ENCODE peak calls at places on chromosomes 3 and 15, in four cellular contexts. B is left cardiac atrium, H is neural crest cell, R is NCI-H2029. T is an unnamed sample.

GRCh38 chr15:81725590-81725989 is 320.2 kb downstream of the MEX3B start:
- DNase-seq in B (no peak), H (no peak), R (no peak), T (no peak)

GRCh38 chr3:148866261-148866660 is 1.2 kb downstream of the CPA3 start:
- DNase-seq in B (no peak), H (no peak), R (no peak), T (no peak)

GRCh38 chr3:15512173-15512572 is 9.3 kb downstream of the COLQ start:
- DNase-seq in B (peak; percentile 68), H (no peak), R (peak; percentile 91), T (no peak)

GRCh38 chr15:53447053-53447574 is 312.3 kb downstream of the WDR72 start:
- DNase-seq in B (no peak), H (no peak), R (no peak), T (no peak)

GRCh38 chr15:44710236-44711088 is 661 bp downstream of the PATL2 start:
- DNase-seq in B (peak; percentile 47), H (no peak), R (no peak), T (no peak)

GRCh38 chr15:43553021-43553420 is 35.6 kb downstream of the MAP1A start:
- DNase-seq in B (no peak), H (no peak), R (no peak), T (no peak)

GRCh38 chr15:96340611-96341464 is 10.3 kb downstream of the NR2F2 start:
- DNase-seq in B (no peak), H (peak; percentile 58), R (no peak), T (peak; percentile 64)

GRCh38 chr3:102069211-102069662 is 219.9 kb downstream of the NFKBIZ start:
- DNase-seq in B (no peak), H (no peak), R (no peak), T (no peak)

GRCh38 chr15:64944961-64945360 is 33.3 kb downstream of the ANKDD1A start:
- DNase-seq in B (no peak), H (no peak), R (no peak), T (no peak)

GRCh38 chr3:59106085-59106629 is 56.3 kb upstream of the CFAP20DC start:
- DNase-seq in B (no peak), H (no peak), R (no peak), T (no peak)

GRCh38 chr3:111739241-111739952 is 119.7 kb upstream of the PHLDB2 start:
- DNase-seq in B (no peak), H (no peak), R (peak; percentile 78), T (peak; percentile 36)

GRCh38 chr3:155391583-155391982 is 98.1 kb upstream of the STRIT1 start:
- DNase-seq in B (no peak), H (no peak), R (no peak), T (peak; percentile 49)

GRCh38 chr15:95698230-95698629 is 632.3 kb upstream of the NR2F2 start:
- DNase-seq in B (no peak), H (no peak), R (no peak), T (no peak)

GRCh38 chr3:72223628-72224027 is 438.7 kb upstream of the PROK2 start:
- DNase-seq in B (no peak), H (no peak), R (no peak), T (no peak)

GRCh38 chr15:45645026-45645980 is 10.5 kb downstream of the SQOR start:
- DNase-seq in B (peak; percentile 39), H (no peak), R (no peak), T (no peak)

GRCh38 chr3:105619651-105620050 is 249.2 kb downstream of the CBLB start:
- DNase-seq in B (no peak), H (no peak), R (no peak), T (no peak)

GRCh38 chr15:62569460-62570404 is 404.6 kb upstream of the C2CD4B start:
- DNase-seq in B (peak; percentile 85), H (no peak), R (peak; percentile 89), T (no peak)

GRCh38 chr3:2137651-2138050 is 39.0 kb downstream of the CNTN4 start:
- DNase-seq in B (no peak), H (no peak), R (no peak), T (no peak)

GRCh38 chr3:189249987-189250386 is 78.2 kb downstream of the TPRG1 start:
- DNase-seq in B (no peak), H (no peak), R (no peak), T (no peak)

GRCh38 chr3:119913021-119913420 is 131.1 kb downstream of the NR1I2 start:
- DNase-seq in B (no peak), H (no peak), R (no peak), T (no peak)

GRCh38 chr15:34059476-34059875 is 20.5 kb upstream of the AVEN start:
- DNase-seq in B (no peak), H (no peak), R (no peak), T (no peak)

GRCh38 chr3:21457084-21457483 is 293.9 kb downstream of the ZNF385D start:
- DNase-seq in B (no peak), H (no peak), R (no peak), T (no peak)

GRCh38 chr3:179189764-179190163 is 41.6 kb downstream of the PIK3CA start:
- DNase-seq in B (no peak), H (no peak), R (no peak), T (no peak)

GRCh38 chr3:197371521-197372075 is 73.2 kb upstream of the DLG1 start:
- DNase-seq in B (no peak), H (no peak), R (peak; percentile 82), T (no peak)

GRCh38 chr3:123576119-123576518 is 8.7 kb downstream of the HACD2 start:
- DNase-seq in B (no peak), H (no peak), R (no peak), T (no peak)

GRCh38 chr3:59286791-59287531 is 237.1 kb upstream of the CFAP20DC start:
- DNase-seq in B (peak; percentile 42), H (no peak), R (peak; percentile 30), T (no peak)

GRCh38 chr3:119786409-119786808 is 4.5 kb downstream of the NR1I2 start:
- DNase-seq in B (no peak), H (no peak), R (no peak), T (no peak)

GRCh38 chr3:116963802-116964201 is 254.2 kb downstream of the TUSC7 start:
- DNase-seq in B (no peak), H (no peak), R (no peak), T (no peak)

GRCh38 chr3:61452536-61452991 is 108.8 kb upstream of the PTPRG start:
- DNase-seq in B (no peak), H (no peak), R (no peak), T (no peak)

GRCh38 chr3:88219138-88219792 is 69.5 kb downstream of the C3orf38 start:
- DNase-seq in B (no peak), H (peak; percentile 62), R (no peak), T (no peak)